ENCODE peak calls at places on chromosomes 16 and 17, in four cellular contexts. One of them, this sample, is unnamed.

GRCh38 chr16:3793161-3793576 is 75.8 kb upstream of the TRAP1 start:
- DNase-seq in H9: no peak
- DNase-seq in RWPE1: peak
- DNase-seq in dorsolateral prefrontal cortex: no peak
- DNase-seq in this sample: no peak

GRCh38 chr17:42682400-42683384 is at the start of gene CNTNAP1:
- DNase-seq in H9: peak
- DNase-seq in RWPE1: peak
- DNase-seq in dorsolateral prefrontal cortex: peak
- DNase-seq in this sample: no peak

GRCh38 chr17:51299859-51300258 is 39.5 kb downstream of the UTP18 start:
- DNase-seq in H9: no peak
- DNase-seq in dorsolateral prefrontal cortex: no peak
- DNase-seq in RWPE1: no peak
- DNase-seq in this sample: no peak

GRCh38 chr16:64882385-64882784 is 239.5 kb downstream of the CDH11 start:
- DNase-seq in H9: no peak
- DNase-seq in dorsolateral prefrontal cortex: no peak
- DNase-seq in RWPE1: no peak
- DNase-seq in this sample: no peak

GRCh38 chr17:34391241-34391640 is 28.2 kb upstream of the CCL1 start:
- DNase-seq in dorsolateral prefrontal cortex: no peak
- DNase-seq in H9: peak
- DNase-seq in RWPE1: no peak
- DNase-seq in this sample: no peak

GRCh38 chr17:56289321-56289720 is 136.0 kb downstream of the ANKFN1 start:
- DNase-seq in H9: no peak
- DNase-seq in dorsolateral prefrontal cortex: no peak
- DNase-seq in RWPE1: no peak
- DNase-seq in this sample: no peak

GRCh38 chr16:78925071-78925714 is 675.3 kb downstream of the MAF start:
- DNase-seq in H9: peak
- DNase-seq in RWPE1: peak
- DNase-seq in dorsolateral prefrontal cortex: no peak
- DNase-seq in this sample: no peak

GRCh38 chr16:87725596-87726235 is 40.1 kb downstream of the KLHDC4 start:
- DNase-seq in dorsolateral prefrontal cortex: no peak
- DNase-seq in H9: no peak
- DNase-seq in RWPE1: no peak
- DNase-seq in this sample: no peak

GRCh38 chr16:5206331-5206990 is 108.9 kb upstream of the EEF2KMT start:
- DNase-seq in RWPE1: no peak
- DNase-seq in H9: no peak
- DNase-seq in dorsolateral prefrontal cortex: no peak
- DNase-seq in this sample: no peak

GRCh38 chr16:4260360-4260759 is 12.5 kb downstream of the TFAP4 start:
- DNase-seq in dorsolateral prefrontal cortex: no peak
- DNase-seq in H9: no peak
- DNase-seq in RWPE1: peak
- DNase-seq in this sample: no peak

GRCh38 chr17:12288007-12288406 is 267.3 kb downstream of the MAP2K4 start:
- DNase-seq in dorsolateral prefrontal cortex: no peak
- DNase-seq in H9: no peak
- DNase-seq in RWPE1: no peak
- DNase-seq in this sample: no peak

GRCh38 chr16:11349599-11350276 is 4.5 kb downstream of the RMI2 start:
- DNase-seq in dorsolateral prefrontal cortex: peak
- DNase-seq in H9: no peak
- DNase-seq in RWPE1: peak
- DNase-seq in this sample: peak

GRCh38 chr16:84717484-84717883 is 17.7 kb downstream of the USP10 start:
- DNase-seq in H9: no peak
- DNase-seq in RWPE1: no peak
- DNase-seq in dorsolateral prefrontal cortex: no peak
- DNase-seq in this sample: no peak

GRCh38 chr17:12729086-12729485 is 60.2 kb upstream of the ARHGAP44 start:
- DNase-seq in dorsolateral prefrontal cortex: no peak
- DNase-seq in RWPE1: no peak
- DNase-seq in H9: peak
- DNase-seq in this sample: no peak

GRCh38 chr16:72797606-72798005 is 250.3 kb downstream of the ZFHX3 start:
- DNase-seq in dorsolateral prefrontal cortex: no peak
- DNase-seq in H9: no peak
- DNase-seq in RWPE1: no peak
- DNase-seq in this sample: no peak

GRCh38 chr17:73160980-73161630 is 3.7 kb upstream of the SSTR2 start:
- DNase-seq in dorsolateral prefrontal cortex: no peak
- DNase-seq in RWPE1: no peak
- DNase-seq in H9: no peak
- DNase-seq in this sample: no peak

GRCh38 chr17:19309701-19310100 is 52.8 kb downstream of the B9D1 start:
- DNase-seq in RWPE1: no peak
- DNase-seq in H9: peak
- DNase-seq in dorsolateral prefrontal cortex: no peak
- DNase-seq in this sample: no peak

GRCh38 chr17:66570353-66571195 is 264.3 kb upstream of the CACNG5 start:
- DNase-seq in RWPE1: no peak
- DNase-seq in H9: peak
- DNase-seq in dorsolateral prefrontal cortex: peak
- DNase-seq in this sample: no peak

GRCh38 chr17:33014751-33015150 is 23.1 kb downstream of the SPACA3 start:
- DNase-seq in RWPE1: no peak
- DNase-seq in dorsolateral prefrontal cortex: no peak
- DNase-seq in H9: peak
- DNase-seq in this sample: no peak

GRCh38 chr17:1264196-1264595 is 6.0 kb upstream of the BHLHA9 start:
- DNase-seq in dorsolateral prefrontal cortex: no peak
- DNase-seq in H9: no peak
- DNase-seq in RWPE1: no peak
- DNase-seq in this sample: no peak

GRCh38 chr17:40307691-40308289 is 1.2 kb upstream of the RARA start:
- DNase-seq in dorsolateral prefrontal cortex: no peak
- DNase-seq in RWPE1: no peak
- DNase-seq in H9: no peak
- DNase-seq in this sample: no peak

GRCh38 chr17:52035336-52035915 is 123.1 kb downstream of the CA10 start:
- DNase-seq in RWPE1: no peak
- DNase-seq in H9: no peak
- DNase-seq in dorsolateral prefrontal cortex: peak
- DNase-seq in this sample: no peak

GRCh38 chr17:8124350-8125195 is 667 bp upstream of the HES7 start:
- DNase-seq in dorsolateral prefrontal cortex: no peak
- DNase-seq in RWPE1: no peak
- DNase-seq in H9: no peak
- DNase-seq in this sample: no peak

GRCh38 chr16:10688291-10688690 is 6.4 kb downstream of the TEKT5 start:
- DNase-seq in H9: no peak
- DNase-seq in dorsolateral prefrontal cortex: no peak
- DNase-seq in RWPE1: no peak
- DNase-seq in this sample: no peak

GRCh38 chr17:40111221-40112128 is 10.3 kb upstream of the MSL1 start:
- DNase-seq in dorsolateral prefrontal cortex: peak
- DNase-seq in H9: peak
- DNase-seq in RWPE1: peak
- DNase-seq in this sample: peak

GRCh38 chr16:337975-338575 is 14.4 kb downstream of the AXIN1 start:
- DNase-seq in RWPE1: no peak
- DNase-seq in dorsolateral prefrontal cortex: no peak
- DNase-seq in H9: no peak
- DNase-seq in this sample: peak

GRCh38 chr16:85954927-85955539 is 56.1 kb downstream of the IRF8 start:
- DNase-seq in H9: no peak
- DNase-seq in RWPE1: no peak
- DNase-seq in dorsolateral prefrontal cortex: no peak
- DNase-seq in this sample: no peak

GRCh38 chr17:28494445-28495188 is 11.5 kb upstream of the FOXN1 start:
- DNase-seq in dorsolateral prefrontal cortex: peak
- DNase-seq in RWPE1: peak
- DNase-seq in H9: peak
- DNase-seq in this sample: peak

GRCh38 chr16:27439273-27440018 is 37.5 kb downstream of the IL21R start:
- DNase-seq in dorsolateral prefrontal cortex: no peak
- DNase-seq in H9: no peak
- DNase-seq in RWPE1: no peak
- DNase-seq in this sample: peak

GRCh38 chr17:43701318-43701743 is 39.6 kb upstream of the MEOX1 start:
- DNase-seq in dorsolateral prefrontal cortex: no peak
- DNase-seq in H9: no peak
- DNase-seq in RWPE1: no peak
- DNase-seq in this sample: no peak

GRCh38 chr16:14672403-14672971 is 21.6 kb downstream of the PLA2G10 start:
- DNase-seq in H9: no peak
- DNase-seq in RWPE1: no peak
- DNase-seq in dorsolateral prefrontal cortex: no peak
- DNase-seq in this sample: no peak

GRCh38 chr16:14667347-14668266 is 26.5 kb downstream of the PLA2G10 start:
- DNase-seq in RWPE1: no peak
- DNase-seq in H9: no peak
- DNase-seq in dorsolateral prefrontal cortex: no peak
- DNase-seq in this sample: no peak

GRCh38 chr16:14668556-14669223 is 25.4 kb downstream of the PLA2G10 start:
- DNase-seq in dorsolateral prefrontal cortex: no peak
- DNase-seq in RWPE1: no peak
- DNase-seq in H9: no peak
- DNase-seq in this sample: no peak

DNA sequence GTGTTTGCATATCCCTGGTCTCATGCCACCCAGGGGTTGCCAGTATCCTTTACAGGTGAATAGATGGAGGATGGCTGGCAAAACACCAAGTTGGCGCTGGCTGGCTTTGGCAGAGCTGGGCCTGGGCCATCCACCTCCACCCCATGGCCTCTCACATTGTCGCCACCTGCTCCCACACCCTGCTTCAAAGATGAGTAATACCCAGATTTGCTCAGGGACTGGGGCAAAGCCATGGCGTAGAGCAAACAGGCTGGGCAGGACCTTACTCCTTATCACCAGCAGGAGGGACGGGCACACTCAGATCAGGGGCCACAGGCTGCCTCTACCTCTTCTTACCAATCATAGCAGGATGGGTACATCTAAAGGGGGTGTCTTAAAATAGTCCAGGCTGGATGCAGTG is 24.3 kb downstream of the PLA2G10 start:
- DNase-seq in RWPE1: peak
- DNase-seq in H9: peak
- DNase-seq in dorsolateral prefrontal cortex: peak
- DNase-seq in this sample: no peak
- TF ChIP-seq CTCF in RWPE1: no peak
- TF ChIP-seq CTCF in H9: peak
- TF ChIP-seq CTCF in dorsolateral prefrontal cortex: no peak
- TF ChIP-seq CTCF in this sample: no peak

GRCh38 chr17:82297804-82298537 is 19.4 kb downstream of the CD7 start:
- DNase-seq in RWPE1: peak
- DNase-seq in H9: no peak
- DNase-seq in dorsolateral prefrontal cortex: peak
- DNase-seq in this sample: peak

GRCh38 chr17:82295472-82295814 is 21.9 kb upstream of the CSNK1D start:
- DNase-seq in H9: no peak
- DNase-seq in RWPE1: no peak
- DNase-seq in dorsolateral prefrontal cortex: no peak
- DNase-seq in this sample: no peak

GRCh38 chr17:82298538-82299421 is 18.6 kb downstream of the CD7 start:
- DNase-seq in H9: no peak
- DNase-seq in dorsolateral prefrontal cortex: no peak
- DNase-seq in RWPE1: no peak
- DNase-seq in this sample: no peak

GRCh38 chr17:82296511-82297279 is 20.7 kb downstream of the CD7 start:
- DNase-seq in H9: no peak
- DNase-seq in dorsolateral prefrontal cortex: no peak
- DNase-seq in RWPE1: no peak
- DNase-seq in this sample: no peak

DNA sequence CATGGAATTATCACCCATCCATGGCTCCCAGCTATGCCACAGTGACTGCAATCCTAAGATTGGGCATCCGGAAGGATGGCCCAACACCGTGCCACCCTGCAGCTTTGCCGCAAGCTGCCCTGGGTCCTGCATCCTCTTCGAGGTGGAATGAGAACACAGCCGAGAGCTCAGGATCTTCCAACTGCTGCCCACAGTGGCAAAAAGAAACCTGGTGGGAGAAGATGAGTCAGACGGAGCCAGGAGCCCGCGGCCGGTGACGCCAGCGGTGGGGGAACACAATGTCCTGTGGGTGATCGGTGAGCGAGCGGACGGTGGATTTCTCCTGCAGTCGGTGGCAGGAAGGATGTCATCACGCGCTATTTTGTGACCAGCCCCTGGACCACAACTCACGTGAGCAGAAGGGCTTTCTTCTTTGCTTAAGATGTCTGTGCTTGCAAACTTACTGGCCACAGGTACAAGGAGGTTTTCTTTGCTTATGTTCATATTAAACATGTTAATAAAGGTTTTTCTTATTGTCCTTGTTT is 20.1 kb downstream of the CD7 start:
- DNase-seq in RWPE1: peak
- DNase-seq in dorsolateral prefrontal cortex: peak
- DNase-seq in H9: no peak
- DNase-seq in this sample: peak
- TF ChIP-seq CTCF in RWPE1: no peak
- TF ChIP-seq CTCF in dorsolateral prefrontal cortex: no peak
- TF ChIP-seq CTCF in H9: no peak
- TF ChIP-seq CTCF in this sample: no peak

DNA sequence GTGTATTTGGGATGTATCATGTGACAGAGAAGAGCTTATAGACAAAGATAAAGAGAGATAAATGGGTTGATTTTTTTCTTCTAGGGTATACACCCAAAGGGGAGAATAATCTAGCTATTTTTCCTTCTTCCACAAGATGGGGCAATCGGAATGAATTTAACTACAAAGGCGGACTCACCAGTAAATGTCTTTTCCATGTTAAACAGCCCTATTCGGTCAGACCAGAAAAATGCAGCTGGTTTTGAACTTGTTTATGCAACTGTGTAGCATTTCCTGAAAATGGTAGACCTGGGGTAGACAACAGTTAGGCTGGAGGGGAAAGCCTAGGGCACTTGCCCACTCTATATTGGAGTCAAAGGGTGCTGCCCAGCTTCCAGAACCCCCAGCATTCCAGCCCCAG is 477.1 kb downstream of the TOX3 start:
- DNase-seq in RWPE1: peak
- DNase-seq in H9: peak
- DNase-seq in dorsolateral prefrontal cortex: no peak
- DNase-seq in this sample: no peak
- TF ChIP-seq CTCF in RWPE1: peak
- TF ChIP-seq CTCF in H9: peak
- TF ChIP-seq CTCF in dorsolateral prefrontal cortex: peak
- TF ChIP-seq CTCF in this sample: no peak

GRCh38 chr17:9646556-9646905 is 1.2 kb downstream of the USP43 start:
- DNase-seq in RWPE1: no peak
- DNase-seq in H9: no peak
- DNase-seq in dorsolateral prefrontal cortex: no peak
- DNase-seq in this sample: no peak

GRCh38 chr17:9643611-9644010 is 1.7 kb upstream of the USP43 start:
- DNase-seq in RWPE1: no peak
- DNase-seq in dorsolateral prefrontal cortex: no peak
- DNase-seq in H9: no peak
- DNase-seq in this sample: no peak

GRCh38 chr17:9644910-9645751 is at the start of gene USP43:
- DNase-seq in RWPE1: peak
- DNase-seq in dorsolateral prefrontal cortex: peak
- DNase-seq in H9: peak
- DNase-seq in this sample: no peak

GRCh38 chr17:9647014-9647413 is 1.7 kb downstream of the USP43 start:
- DNase-seq in RWPE1: peak
- DNase-seq in dorsolateral prefrontal cortex: no peak
- DNase-seq in H9: peak
- DNase-seq in this sample: no peak

GRCh38 chr17:9645858-9646555 is 690 bp downstream of the USP43 start:
- DNase-seq in dorsolateral prefrontal cortex: peak
- DNase-seq in H9: peak
- DNase-seq in RWPE1: peak
- DNase-seq in this sample: no peak
- TF ChIP-seq CTCF in dorsolateral prefrontal cortex: no peak
- TF ChIP-seq CTCF in H9: peak
- TF ChIP-seq CTCF in RWPE1: peak
- TF ChIP-seq CTCF in this sample: no peak